ENCODE peak calls at places on chromosomes 13 and 19, in six cellular contexts. V is ACHN; P is stimulated activated CD4-positive, alpha-beta T cell treated with anti-CD3 and anti-CD28 coated beads, Interleukin-2, amount 100 ng/mL, for 24 hours; Y is ascending aorta; I is NCI-H526; T is left colon. F is an unnamed sample.

GRCh38 chr13:106533940-106534843 is 1.3 kb downstream of the EFNB2 start:
- DNase-seq in V (peak), P (peak), Y (peak), I (peak), T (peak), F (peak)

GRCh38 chr13:75762066-75762937 is 126.2 kb downstream of the LMO7 start:
- DNase-seq in V (peak), P (peak), Y (no peak), I (no peak), T (no peak), F (no peak)

GRCh38 chr19:48332662-48333466 is 7.5 kb downstream of the EMP3 start:
- DNase-seq in V (peak), P (peak), Y (peak), I (peak), T (peak), F (peak)

GRCh38 chr19:18098891-18099622 is 1.5 kb downstream of the MAST3 start:
- DNase-seq in V (peak), P (no peak), Y (no peak), I (peak), T (peak), F (no peak)

GRCh38 chr19:17951151-17952040 is 15.5 kb upstream of the KCNN1 start:
- DNase-seq in V (no peak), P (no peak), Y (no peak), I (no peak), T (no peak), F (no peak)

GRCh38 chr13:80036845-80037504 is 304.0 kb downstream of the SPRY2 start:
- DNase-seq in V (no peak), P (no peak), Y (no peak), I (no peak), T (no peak), F (no peak)

GRCh38 chr13:46964789-46965527 is 68.1 kb upstream of the HTR2A start:
- DNase-seq in V (no peak), P (no peak), Y (no peak), I (no peak), T (no peak), F (peak)

GRCh38 chr13:51769455-51770127 is 34.4 kb downstream of the DHRS12 start:
- DNase-seq in V (no peak), P (no peak), Y (peak), I (no peak), T (no peak), F (no peak)

GRCh38 chr19:6313398-6313969 is 19.9 kb downstream of the ACER1 start:
- DNase-seq in V (no peak), P (no peak), Y (no peak), I (no peak), T (no peak), F (no peak)

GRCh38 chr13:27118428-27119054 is 53.1 kb downstream of the USP12 start:
- DNase-seq in V (no peak), P (no peak), Y (no peak), I (no peak), T (no peak), F (no peak)

GRCh38 chr13:23979361-23980159 is 82.3 kb upstream of the C1QTNF9B start:
- DNase-seq in V (peak), P (peak), Y (peak), I (peak), T (peak), F (peak)

GRCh38 chr19:47230122-47230920 is 678 bp downstream of the BBC3 start:
- DNase-seq in V (peak), P (peak), Y (peak), I (peak), T (peak), F (peak)

GRCh38 chr19:8224394-8225145 is 15.4 kb downstream of the CERS4 start:
- DNase-seq in V (no peak), P (no peak), Y (no peak), I (no peak), T (no peak), F (no peak)

GRCh38 chr13:39766464-39767167 is 111.2 kb downstream of the COG6 start:
- DNase-seq in V (no peak), P (no peak), Y (no peak), I (no peak), T (no peak), F (no peak)

GRCh38 chr19:14786421-14786851 is 8.1 kb upstream of the ADGRE2 start:
- DNase-seq in V (no peak), P (peak), Y (no peak), I (peak), T (peak), F (no peak)

GRCh38 chr13:31749929-31750328 is 10.6 kb downstream of the RXFP2 start:
- DNase-seq in V (peak), P (no peak), Y (no peak), I (no peak), T (no peak), F (peak)

GRCh38 chr19:49595819-49596404 is 4.9 kb downstream of the PRR12 start:
- DNase-seq in V (no peak), P (no peak), Y (no peak), I (no peak), T (peak), F (no peak)

GRCh38 chr19:46133777-46134231 is 9.3 kb upstream of the IGFL3 start:
- DNase-seq in V (peak), P (no peak), Y (no peak), I (no peak), T (no peak), F (no peak)

GRCh38 chr13:46603165-46603603 is 50.2 kb downstream of the LRCH1 start:
- DNase-seq in V (peak), P (no peak), Y (no peak), I (no peak), T (no peak), F (no peak)

GRCh38 chr19:2064788-2065524 is 13.9 kb upstream of the MKNK2 start:
- DNase-seq in V (no peak), P (no peak), Y (no peak), I (no peak), T (peak), F (no peak)

GRCh38 chr13:68666774-68667397 is 1436.8 kb upstream of the PCDH9 start:
- DNase-seq in V (no peak), P (no peak), Y (no peak), I (no peak), T (no peak), F (no peak)

GRCh38 chr19:17718467-17718987 is 753 bp upstream of the MAP1S start:
- DNase-seq in V (no peak), P (no peak), Y (no peak), I (peak), T (no peak), F (no peak)